ENCODE peak calls at places on chromosomes 7 and 10, in nine cellular contexts. T, Z, E, R, L, K, X, Y and V are unnamed samples.

GRCh38 chr10:98314577-98315284 is 46.7 kb upstream of the LOXL4 start:
- DNase-seq in T (peak; percentile 75), Z (no peak), E (peak; percentile 52), R (no peak), L (no peak), K (peak; percentile 92), X (no peak), Y (no peak), V (peak; percentile 69)

GRCh38 chr7:5636446-5636835 is 145.0 kb downstream of the RNF216 start:
- DNase-seq in T (peak; percentile 42), Z (no peak), E (no peak), R (no peak), L (no peak), K (no peak), X (no peak), Y (no peak), V (no peak)

GRCh38 chr10:130214431-130214830 is 78.2 kb downstream of the GLRX3 start:
- DNase-seq in T (no peak), Z (no peak), E (no peak), R (no peak), L (no peak), K (no peak), X (no peak), Y (no peak), V (no peak)

GRCh38 chr7:27459021-27459728 is 203.5 kb downstream of the HIBADH start:
- DNase-seq in T (peak; percentile 9), Z (no peak), E (peak; percentile 37), R (no peak), L (no peak), K (no peak), X (no peak), Y (no peak), V (no peak)

GRCh38 chr7:101691822-101692384 is 62.8 kb upstream of the MYL10 start:
- DNase-seq in T (no peak), Z (no peak), E (no peak), R (no peak), L (no peak), K (no peak), X (no peak), Y (no peak), V (no peak)

GRCh38 chr10:18293536-18294510 is 153.6 kb downstream of the CACNB2 start:
- DNase-seq in T (no peak), Z (no peak), E (no peak), R (no peak), L (no peak), K (no peak), X (no peak), Y (no peak), V (no peak)

GRCh38 chr7:31890198-31890597 is 180.0 kb downstream of the PDE1C start:
- DNase-seq in T (peak; percentile 45), Z (no peak), E (peak; percentile 63), R (no peak), L (peak; percentile 52), K (no peak), X (peak; percentile 33), Y (no peak), V (peak; percentile 92)

GRCh38 chr7:93515144-93515543 is 59.4 kb downstream of the CALCR start:
- DNase-seq in T (peak; percentile 16), Z (no peak), E (no peak), R (peak; percentile 23), L (no peak), K (no peak), X (no peak), Y (no peak), V (peak; percentile 16)

GRCh38 chr7:4712371-4713182 is 30.5 kb downstream of the FOXK1 start:
- DNase-seq in T (peak; percentile 77), Z (no peak), E (no peak), R (peak; percentile 65), L (no peak), K (no peak), X (peak; percentile 36), Y (no peak), V (peak; percentile 58)

GRCh38 chr10:29098423-29098822 is 190.4 kb upstream of the LYZL1 start:
- DNase-seq in T (no peak), Z (no peak), E (no peak), R (no peak), L (no peak), K (no peak), X (no peak), Y (no peak), V (no peak)

GRCh38 chr10:62306663-62307062 is 38.0 kb upstream of the RTKN2 start:
- DNase-seq in T (no peak), Z (no peak), E (no peak), R (peak; percentile 5), L (no peak), K (no peak), X (no peak), Y (no peak), V (no peak)

GRCh38 chr7:28625446-28625845 is 213.1 kb downstream of the CREB5 start:
- DNase-seq in T (no peak), Z (no peak), E (no peak), R (no peak), L (no peak), K (no peak), X (peak; percentile 15), Y (no peak), V (no peak)

GRCh38 chr7:125061776-125062397 is 132.3 kb upstream of the POT1 start:
- DNase-seq in T (peak; percentile 37), Z (no peak), E (no peak), R (peak; percentile 65), L (no peak), K (no peak), X (peak; percentile 41), Y (no peak), V (peak; percentile 85)

GRCh38 chr7:129494041-129494440 is 8.3 kb upstream of the SMKR1 start:
- DNase-seq in T (peak; percentile 93), Z (peak; percentile 83), E (no peak), R (peak; percentile 91), L (peak; percentile 47), K (no peak), X (peak; percentile 98), Y (no peak), V (peak; percentile 91)

GRCh38 chr7:150994141-150994837 is 3.5 kb downstream of the NOS3 start:
- DNase-seq in T (no peak), Z (no peak), E (no peak), R (no peak), L (no peak), K (no peak), X (no peak), Y (no peak), V (no peak)

GRCh38 chr7:132110692-132111091 is 465.6 kb downstream of the PLXNA4 start:
- DNase-seq in T (no peak), Z (no peak), E (no peak), R (no peak), L (no peak), K (no peak), X (no peak), Y (no peak), V (no peak)

DNA sequence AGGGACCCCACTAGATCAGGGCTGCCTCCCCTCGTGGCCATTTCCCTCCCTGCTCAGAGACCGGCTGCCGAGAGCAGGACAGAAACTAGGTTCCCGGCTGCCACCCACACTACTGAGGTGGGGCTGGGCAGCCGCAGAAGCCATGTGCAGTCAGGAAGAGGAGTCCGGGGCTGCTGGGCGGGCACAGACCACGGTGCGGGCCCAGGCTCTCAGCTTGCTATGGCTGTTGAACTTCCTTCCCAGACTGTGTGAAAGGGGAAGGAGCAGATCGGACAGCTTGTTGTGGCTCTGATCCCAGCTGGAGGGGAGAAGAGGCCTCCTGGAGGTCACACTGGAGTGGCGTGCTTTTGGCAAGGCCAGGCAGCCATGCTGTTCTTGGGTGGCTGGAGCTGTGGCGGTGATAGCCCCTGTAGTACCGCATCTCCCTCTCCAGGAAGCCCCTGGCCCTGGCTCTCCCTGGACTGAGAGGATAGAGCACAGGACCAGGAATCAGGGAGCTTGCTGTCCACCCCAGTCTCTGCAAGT is 56.8 kb downstream of the HK1 start:
- DNase-seq in T (no peak), Z (no peak), E (no peak), R (peak; percentile 85), L (no peak), K (no peak), X (no peak), Y (no peak), V (no peak)
- H3K4me3 ChIP-seq in T (no peak overlapping the region), Z (no peak overlapping the region), E (no peak overlapping the region), R (no peak overlapping the region), L (peak overlapping the region; percentile 47), K (no peak overlapping the region), X (no peak overlapping the region), Y (peak overlapping the region; percentile 39), V (no peak overlapping the region)

DNA sequence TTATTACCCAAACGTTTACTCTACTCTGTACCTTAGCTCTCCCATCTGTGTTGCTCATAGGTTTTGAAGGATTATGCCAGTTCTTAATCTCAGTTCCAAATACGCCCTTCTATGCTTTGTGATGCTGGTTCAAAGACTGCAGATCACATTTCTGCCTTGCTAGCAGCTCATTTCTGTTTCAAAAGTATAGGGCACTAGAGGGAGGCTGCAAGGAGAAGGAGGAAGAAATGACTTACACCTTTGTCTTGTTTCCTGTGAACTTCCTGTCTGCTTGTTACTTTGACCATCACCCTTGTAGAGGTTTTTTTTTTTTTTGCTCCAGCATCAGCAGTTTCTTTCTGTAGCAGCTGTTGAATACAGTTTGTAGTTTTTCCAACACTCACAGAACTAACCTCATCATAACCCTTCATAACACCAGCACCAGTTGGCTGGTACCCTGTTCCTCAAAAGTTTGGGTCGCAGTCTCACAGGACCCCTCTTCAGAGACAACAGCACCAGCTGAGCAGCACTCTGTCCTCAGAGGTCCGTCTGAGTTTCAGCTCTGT is 16.5 kb downstream of the SLK start:
- DNase-seq in T (peak; percentile 10), Z (no peak), E (no peak), R (no peak), L (peak; percentile 37), K (no peak), X (no peak), Y (no peak), V (no peak)
- H3K4me3 ChIP-seq in T (no peak overlapping the region), Z (no peak overlapping the region), E (no peak overlapping the region), R (no peak overlapping the region), L (peak overlapping the region; percentile 27), K (no peak overlapping the region), X (no peak overlapping the region), Y (no peak overlapping the region), V (no peak overlapping the region)

DNA sequence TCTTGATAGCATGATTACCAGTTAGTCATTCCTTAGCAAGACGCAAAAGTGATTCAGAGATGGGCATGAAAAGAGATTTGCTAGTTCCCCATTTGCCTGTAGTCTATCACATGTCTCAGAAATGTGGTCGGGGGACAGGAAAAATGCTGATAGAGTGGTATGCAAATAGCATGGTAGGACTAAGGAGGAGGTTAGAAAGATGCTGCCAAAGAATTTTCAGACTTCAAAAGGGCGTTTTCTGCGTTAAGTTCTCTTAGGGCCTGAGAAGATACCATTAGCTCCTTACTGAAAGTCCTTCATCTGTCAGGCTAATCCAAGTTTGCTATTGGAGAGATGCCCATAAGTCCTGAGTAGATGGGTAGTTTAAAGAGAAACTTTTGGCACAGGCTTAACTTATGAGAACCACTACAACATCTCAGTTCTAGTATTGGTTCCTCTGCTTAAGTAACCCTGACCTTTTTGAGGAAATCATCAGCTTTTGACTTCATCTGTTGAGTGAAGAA is 2.7 kb downstream of the CALD1 start:
- DNase-seq in T (peak; percentile 64), Z (no peak), E (no peak), R (no peak), L (peak; percentile 12), K (no peak), X (peak; percentile 53), Y (no peak), V (peak; percentile 43)
- H3K4me3 ChIP-seq in T (peak overlapping the region; percentile 93), Z (peak overlapping the region; percentile 71), E (peak overlapping the region; percentile 42), R (peak overlapping the region; percentile 69), L (no peak overlapping the region), K (no peak overlapping the region), X (peak overlapping the region; percentile 66), Y (peak overlapping the region; percentile 73), V (no peak overlapping the region)

GRCh38 chr10:132627736-132628512 is 90.3 kb downstream of the INPP5A start:
- DNase-seq in T (peak; percentile 71), Z (no peak), E (no peak), R (peak; percentile 58), L (no peak), K (no peak), X (peak; percentile 50), Y (peak; percentile 32), V (no peak)
- H3K4me3 ChIP-seq in T (no peak overlapping the region), Z (no peak overlapping the region), E (no peak overlapping the region), R (no peak overlapping the region), L (no peak overlapping the region), K (no peak overlapping the region), X (no peak overlapping the region), Y (no peak overlapping the region), V (no peak overlapping the region)